ENCODE peak calls at places on chromosomes 11 and 22, in seven cellular contexts. P is H1, U is ovary, X is tibial artery, C is body of pancreas, N is fibroblast of lung, G is gastrocnemius medialis. I is an unnamed sample.

GRCh38 chr11:63813563-63814382 is 517 bp downstream of the SPINDOC start:
- DNase-seq in P (no peak), U (peak; percentile 44), X (peak; percentile 47), C (peak; percentile 30), N (peak; percentile 68), G (no peak), I (peak; percentile 12)

GRCh38 chr11:131465746-131466145 is 95.3 kb downstream of the NTM start:
- DNase-seq in P (peak; percentile 38), U (no peak), X (no peak), C (no peak), N (no peak), G (no peak), I (no peak)

GRCh38 chr11:29957406-29957805 is 59.4 kb downstream of the KCNA4 start:
- DNase-seq in P (no peak), U (no peak), X (no peak), C (no peak), N (no peak), G (no peak), I (no peak)

GRCh38 chr11:90135016-90135415 is 553 bp downstream of the NAALAD2 start:
- DNase-seq in P (no peak), U (no peak), X (no peak), C (no peak), N (no peak), G (no peak), I (no peak)

GRCh38 chr11:117316197-117316961 is at the start of gene BACE1:
- DNase-seq in P (peak; percentile 72), U (peak; percentile 86), X (peak; percentile 82), C (peak; percentile 89), N (peak; percentile 88), G (peak; percentile 73), I (peak; percentile 66)

GRCh38 chr11:73152086-73152853 is 10.2 kb upstream of the FCHSD2 start:
- DNase-seq in P (no peak), U (no peak), X (no peak), C (no peak), N (no peak), G (no peak), I (no peak)

GRCh38 chr22:23291806-23292452 is 111.6 kb downstream of the BCR start:
- DNase-seq in P (no peak), U (no peak), X (no peak), C (no peak), N (no peak), G (no peak), I (no peak)

GRCh38 chr11:10294289-10294953 is 402 bp upstream of the SBF2 start:
- DNase-seq in P (no peak), U (peak; percentile 80), X (peak; percentile 45), C (peak; percentile 36), N (peak; percentile 88), G (peak; percentile 46), I (peak; percentile 52)

GRCh38 chr11:122678406-122678805 is 22.9 kb downstream of the UBASH3B start:
- DNase-seq in P (no peak), U (no peak), X (no peak), C (no peak), N (no peak), G (no peak), I (no peak)

GRCh38 chr11:132134322-132134721 is 763.9 kb downstream of the NTM start:
- DNase-seq in P (no peak), U (no peak), X (no peak), C (no peak), N (peak; percentile 39), G (no peak), I (no peak)

GRCh38 chr11:71977743-71978418 is 20.8 kb upstream of the IL18BP start:
- DNase-seq in P (no peak), U (peak; percentile 67), X (peak; percentile 54), C (peak; percentile 51), N (peak; percentile 65), G (peak; percentile 45), I (no peak)

GRCh38 chr11:93411705-93412104 is 81.2 kb downstream of the DEUP1 start:
- DNase-seq in P (no peak), U (no peak), X (no peak), C (no peak), N (no peak), G (no peak), I (no peak)

GRCh38 chr22:44330188-44330726 is 17.5 kb upstream of the SHISAL1 start:
- DNase-seq in P (no peak), U (no peak), X (no peak), C (no peak), N (no peak), G (no peak), I (no peak)

GRCh38 chr11:81700061-81700460 is 1033.6 kb downstream of the FAM181B start:
- DNase-seq in P (no peak), U (no peak), X (no peak), C (no peak), N (peak; percentile 22), G (no peak), I (no peak)

GRCh38 chr11:117445097-117445658 is 117.5 kb downstream of the CEP164 start:
- DNase-seq in P (no peak), U (no peak), X (no peak), C (no peak), N (no peak), G (no peak), I (no peak)

GRCh38 chr11:113591122-113591521 is 115.0 kb downstream of the TMPRSS5 start:
- DNase-seq in P (no peak), U (no peak), X (no peak), C (no peak), N (no peak), G (no peak), I (no peak)

GRCh38 chr22:31631381-31631780 is 30.6 kb downstream of the PISD start:
- DNase-seq in P (no peak), U (no peak), X (no peak), C (no peak), N (no peak), G (no peak), I (no peak)
- H3K4me3 ChIP-seq in P (peak overlapping the region; percentile 97), U (peak overlapping the region; percentile 54), X (peak overlapping the region; percentile 60), C (no peak overlapping the region), N (peak overlapping the region; percentile 60), G (peak overlapping the region; percentile 82), I (peak overlapping the region; percentile 80)

DNA sequence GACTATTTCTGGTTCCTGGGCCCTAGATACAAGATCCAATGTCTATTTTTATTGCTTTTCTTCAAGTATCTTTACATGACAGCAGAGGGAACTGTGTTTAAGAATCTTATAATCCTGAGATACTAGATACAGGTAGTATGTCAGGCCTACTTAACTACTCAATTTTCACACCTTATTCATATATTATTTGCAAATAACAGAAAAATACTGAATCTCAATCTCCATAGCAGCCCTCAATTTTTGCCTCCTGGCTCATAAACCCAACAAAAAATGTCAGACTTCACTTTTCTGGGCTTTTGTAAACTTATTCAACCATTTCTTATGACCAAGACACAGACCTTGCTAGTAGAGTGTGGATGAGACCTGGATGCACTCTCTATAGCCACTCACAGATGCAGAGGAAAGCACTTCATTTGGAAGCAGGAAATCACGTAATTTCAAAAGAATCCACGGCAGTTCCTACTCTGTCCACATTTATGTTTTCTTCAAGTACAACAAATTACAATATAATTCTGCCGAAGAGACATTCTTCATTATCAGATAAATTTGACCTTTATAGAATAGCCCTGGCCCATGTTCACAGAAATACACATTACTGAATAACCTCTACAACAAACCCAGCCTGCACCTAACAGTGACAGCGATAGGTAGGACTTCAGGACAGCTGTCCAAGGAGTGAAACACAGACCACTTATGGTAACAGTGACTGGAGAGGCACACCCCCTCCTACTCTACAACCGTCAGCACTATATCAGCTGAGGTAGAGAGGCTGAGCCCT is 62.0 kb upstream of the YPEL1 start:
- DNase-seq in P (no peak), U (no peak), X (no peak), C (no peak), N (no peak), G (no peak), I (no peak)
- TF ChIP-seq CTCF in P (no peak), U (no peak), X (peak; percentile 21), C (no peak), N (no peak), G (no peak), I (no peak)

DNA sequence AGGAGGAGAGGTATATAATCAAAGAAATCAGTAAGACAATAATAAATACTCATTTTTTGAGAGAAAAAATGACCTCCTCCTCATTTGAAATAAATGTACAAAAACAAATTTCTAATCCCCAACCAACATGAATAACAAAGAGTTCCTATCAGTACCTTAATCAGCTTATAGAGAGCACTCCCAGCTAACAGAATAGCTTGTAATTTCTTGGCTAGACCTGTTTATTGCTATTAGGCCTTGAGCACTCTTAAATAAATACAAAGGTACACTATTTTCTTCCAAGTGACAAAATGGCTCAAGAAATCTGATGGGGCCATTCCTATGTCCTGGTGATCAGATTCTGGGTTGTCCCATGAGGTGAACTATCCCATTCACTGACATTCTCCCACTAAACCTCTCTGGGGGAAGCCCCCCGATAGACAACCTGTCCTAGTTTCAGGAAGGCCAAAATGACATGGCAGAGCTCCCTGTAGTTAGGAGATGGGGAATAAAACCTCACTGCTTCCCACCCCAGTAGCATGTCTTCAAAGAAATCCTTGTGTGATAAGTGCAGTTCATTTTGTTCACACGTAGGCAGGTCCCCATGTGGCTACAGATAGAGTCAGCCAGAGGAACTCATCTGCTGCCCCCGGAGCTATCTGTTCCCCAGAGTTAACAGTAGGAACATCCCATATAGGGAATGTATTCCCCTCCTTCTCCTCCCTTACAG is 385.7 kb downstream of the SOX6 start:
- DNase-seq in P (no peak), U (no peak), X (no peak), C (no peak), N (no peak), G (no peak), I (no peak)
- H3K4me1 ChIP-seq in P (peaks cover 3% of the 10 kb centered on the region), U (peaks cover 2% of the 10 kb centered on the region), X (peaks cover 17% of the 10 kb centered on the region), C (peaks cover 20% of the 10 kb centered on the region), N (peaks cover 11% of the 10 kb centered on the region), G (peaks cover 44% of the 10 kb centered on the region), I (peaks cover 43% of the 10 kb centered on the region)

DNA sequence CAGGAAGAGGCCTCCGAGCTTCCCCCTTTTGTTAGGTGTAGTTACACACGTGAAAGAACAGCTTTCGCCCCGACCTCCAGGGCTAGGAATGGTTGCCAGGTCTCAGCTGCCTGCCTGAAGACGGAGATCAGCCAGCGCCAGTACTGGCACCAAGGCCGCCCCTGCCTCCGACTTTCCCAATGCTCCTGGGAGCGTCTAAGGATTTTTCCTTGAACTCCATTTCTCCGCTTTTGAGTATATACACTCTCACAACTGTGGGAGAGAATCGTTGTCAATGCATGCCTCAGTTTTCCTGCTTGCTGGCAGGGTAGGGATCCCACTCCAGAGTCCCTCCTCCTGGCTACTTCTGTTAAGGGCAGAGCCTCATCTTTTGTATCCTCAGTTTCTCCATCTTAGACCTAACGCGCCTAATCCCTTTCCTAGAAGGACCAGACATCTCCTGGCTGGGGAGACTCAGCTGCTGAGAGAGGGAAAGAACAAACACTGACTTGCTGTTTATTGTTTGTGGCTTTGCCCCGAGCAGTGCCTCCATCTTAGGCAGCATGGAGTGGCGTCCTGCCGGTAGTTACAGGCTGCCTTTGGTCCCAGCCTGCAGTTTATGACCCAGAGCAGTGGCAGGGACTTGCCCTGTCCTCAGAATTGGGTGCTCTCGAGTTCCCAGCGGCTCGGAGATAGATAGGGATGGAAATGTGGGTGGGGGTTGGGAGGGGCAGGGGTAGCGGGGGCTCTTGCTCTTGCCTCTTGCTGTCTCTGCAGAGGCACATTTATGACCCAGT is 3.3 kb downstream of the ALX4 start:
- DNase-seq in P (no peak), U (no peak), X (no peak), C (no peak), N (no peak), G (no peak), I (no peak)
- H3K4me3 ChIP-seq in P (peak overlapping the region; percentile 44), U (no peak overlapping the region), X (no peak overlapping the region), C (no peak overlapping the region), N (no peak overlapping the region), G (peak overlapping the region; percentile 60), I (no peak overlapping the region)